ENCODE peak calls at places on chromosomes 3 and 15, in five cellular contexts. E is hepatic stellate cell, K is GM12891, F is ovary, C is choroid plexus epithelial cell. U is an unnamed sample.

GRCh38 chr15:59691194-59691805 is 2.2 kb upstream of the BNIP2 start:
- DNase-seq in F (peak), E (peak), K (no peak), C (peak), U (peak)

GRCh38 chr15:78944202-78944625 is 632 bp downstream of the CTSH start:
- DNase-seq in K (no peak), F (no peak), E (no peak), C (no peak), U (no peak)

GRCh38 chr3:18415836-18416235 is 9.3 kb downstream of the SATB1 start:
- DNase-seq in K (no peak), E (no peak), F (no peak), C (no peak), U (no peak)

GRCh38 chr15:80694624-80695098 is 449 bp upstream of the ABHD17C start:
- DNase-seq in K (peak), F (peak), C (peak), E (peak), U (peak)

GRCh38 chr3:130263708-130264107 is 81.8 kb upstream of the COL6A5 start:
- DNase-seq in F (no peak), C (no peak), K (no peak), E (no peak), U (no peak)

GRCh38 chr3:184040010-184040409 is 8.5 kb downstream of the HTR3D start:
- DNase-seq in F (no peak), C (peak), E (peak), K (no peak), U (peak)

GRCh38 chr3:16906679-16907078 is 21.9 kb downstream of the PLCL2 start:
- DNase-seq in F (no peak), K (no peak), C (peak), E (no peak), U (no peak)

GRCh38 chr15:69999392-70000085 is 98.2 kb downstream of the TLE3 start:
- DNase-seq in C (no peak), K (no peak), E (no peak), F (no peak), U (no peak)

GRCh38 chr15:39127925-39128617 is 452.8 kb upstream of the THBS1 start:
- DNase-seq in K (no peak), E (peak), C (peak), F (no peak), U (peak)

GRCh38 chr3:13452490-13453335 is 27.4 kb upstream of the HDAC11 start:
- DNase-seq in K (no peak), F (peak), E (peak), C (peak), U (peak)

GRCh38 chr3:175246766-175247165 is 387.6 kb downstream of the NAALADL2 start:
- DNase-seq in E (no peak), C (peak), F (no peak), K (no peak), U (no peak)

GRCh38 chr3:171646357-171647133 is 163.7 kb downstream of the PLD1 start:
- DNase-seq in C (peak), E (peak), F (no peak), K (peak), U (peak)

GRCh38 chr15:99454107-99454809 is 111.5 kb upstream of the MEF2A start:
- DNase-seq in C (no peak), E (no peak), F (no peak), K (no peak), U (no peak)

GRCh38 chr15:95017950-95018349 is 786.6 kb downstream of the MCTP2 start:
- DNase-seq in C (no peak), F (no peak), K (no peak), E (no peak), U (no peak)

GRCh38 chr3:52218953-52219650 is 6.3 kb downstream of the TLR9 start:
- DNase-seq in K (no peak), E (no peak), F (no peak), C (no peak), U (no peak)

GRCh38 chr3:127489357-127489756 is 101.2 kb downstream of the TPRA1 start:
- DNase-seq in K (no peak), C (no peak), E (no peak), F (no peak), U (no peak)

GRCh38 chr3:120689395-120689794 is 7.4 kb upstream of the HGD start:
- DNase-seq in K (no peak), F (no peak), C (no peak), E (no peak), U (no peak)

GRCh38 chr3:4746241-4746958 is 232.8 kb upstream of the BHLHE40 start:
- DNase-seq in K (no peak), F (no peak), E (no peak), C (peak), U (no peak)

GRCh38 chr3:100045696-100046095 is 68.6 kb downstream of the FILIP1L start:
- DNase-seq in F (peak), E (peak), C (peak), K (no peak), U (peak)

GRCh38 chr3:106814231-106814630 is 563.0 kb upstream of the CCDC54 start:
- DNase-seq in E (no peak), C (no peak), K (no peak), F (peak), U (no peak)

GRCh38 chr3:81419196-81419595 is 342.2 kb downstream of the GBE1 start:
- DNase-seq in F (no peak), K (no peak), C (peak), E (no peak), U (no peak)

GRCh38 chr3:22361465-22361864 is 610.5 kb upstream of the ZNF385D start:
- DNase-seq in E (no peak), C (peak), F (no peak), K (no peak), U (no peak)

GRCh38 chr3:59708202-59708601 is 658.4 kb upstream of the CFAP20DC start:
- DNase-seq in F (no peak), C (no peak), E (no peak), K (no peak), U (no peak)

GRCh38 chr15:67548862-67549651 is 6.6 kb downstream of the MAP2K5 start:
- DNase-seq in F (no peak), E (no peak), K (no peak), C (peak), U (no peak)

GRCh38 chr3:146968204-146968651 is 363.1 kb upstream of the PLSCR5 start:
- DNase-seq in C (peak), K (no peak), E (peak), F (no peak), U (peak)

GRCh38 chr15:74584779-74585178 is 30.9 kb upstream of the CLK3 start:
- DNase-seq in K (no peak), E (no peak), C (no peak), F (no peak), U (no peak)

U was measured in HTR-8/SVneo.